ENCODE peak calls at places on chromosomes 4 and X, in ten cellular contexts. Z, Q, S, J, D, C, T, B, P and O are unnamed samples.

GRCh38 chr4:100895572-100896197 is 377.9 kb upstream of the EMCN start:
- DNase-seq in D (no peak), Z (peak), S (no peak), T (peak), J (no peak), P (no peak), Q (peak), C (no peak), B (no peak), O (no peak)

GRCh38 chr4:15066140-15066539 is 63.9 kb downstream of the CPEB2 start:
- DNase-seq in J (no peak), Z (no peak), D (no peak), T (no peak), Q (no peak), P (no peak), C (no peak), B (no peak), S (no peak), O (no peak)

GRCh38 chr4:186915816-186916215 is 192.2 kb upstream of the FAT1 start:
- DNase-seq in C (no peak), B (no peak), Q (no peak), Z (no peak), P (no peak), S (no peak), J (no peak), D (no peak), T (no peak), O (no peak)

GRCh38 chr4:78014889-78015886 is 41.9 kb upstream of the FRAS1 start:
- DNase-seq in Q (no peak), Z (no peak), C (no peak), B (no peak), P (no peak), S (no peak), J (no peak), D (no peak), T (no peak), O (no peak)

GRCh38 chr4:54254116-54254914 is 25.2 kb downstream of the PDGFRA start:
- DNase-seq in Q (peak), S (no peak), J (no peak), C (no peak), Z (peak), T (no peak), B (no peak), D (no peak), P (no peak), O (no peak)

GRCh38 chr4:90845777-90846176 is 718.6 kb downstream of the CCSER1 start:
- DNase-seq in P (no peak), B (no peak), Q (no peak), C (no peak), T (no peak), D (no peak), S (no peak), J (no peak), Z (no peak), O (no peak)

GRCh38 chrX:37485429-37485828 is 86.0 kb upstream of the LANCL3 start:
- DNase-seq in C (no peak), Q (no peak), P (no peak), J (no peak), S (no peak), D (no peak), T (no peak), Z (no peak), B (no peak), O (no peak)

GRCh38 chr4:166169111-166169510 is 296.1 kb downstream of the TLL1 start:
- DNase-seq in P (no peak), T (peak), C (peak), Q (peak), D (no peak), S (peak), Z (no peak), J (no peak), B (no peak), O (peak)

GRCh38 chr4:38154681-38155588 is 194.7 kb downstream of the PTTG2 start:
- DNase-seq in T (no peak), P (peak), D (peak), Q (peak), B (peak), S (no peak), J (no peak), Z (peak), C (no peak), O (peak)

GRCh38 chrX:50644496-50644895 is 169.5 kb downstream of the SHROOM4 start:
- DNase-seq in B (no peak), Z (no peak), D (no peak), P (no peak), C (no peak), S (no peak), Q (no peak), J (no peak), T (no peak), O (no peak)

GRCh38 chr4:183449193-183449888 is 4.9 kb downstream of the CDKN2AIP start:
- DNase-seq in P (no peak), T (no peak), C (no peak), S (no peak), B (no peak), Z (peak), D (peak), Q (peak), J (no peak), O (no peak)

GRCh38 chrX:65587616-65588526 is 53.3 kb upstream of the LAS1L start:
- DNase-seq in D (no peak), J (peak), Q (peak), S (no peak), C (no peak), P (peak), B (peak), T (no peak), Z (peak), O (no peak)

GRCh38 chr4:7266525-7267292 is 74.4 kb downstream of the SORCS2 start:
- DNase-seq in D (peak), P (no peak), T (no peak), C (no peak), Q (peak), B (peak), S (no peak), Z (peak), J (no peak), O (no peak)

GRCh38 chrX:63747331-63747730 is 37.7 kb downstream of the ARHGEF9 start:
- DNase-seq in C (no peak), B (no peak), J (no peak), P (no peak), S (no peak), T (no peak), Z (peak), Q (peak), D (peak), O (no peak)

GRCh38 chr4:36917413-36917812 is 327.1 kb upstream of the NWD2 start:
- DNase-seq in D (no peak), B (no peak), C (peak), Q (no peak), Z (no peak), J (no peak), S (no peak), T (no peak), P (no peak), O (no peak)

GRCh38 chr4:48947731-48948130 is 38.3 kb upstream of the CWH43 start:
- DNase-seq in P (no peak), Z (no peak), S (no peak), C (no peak), T (no peak), Q (no peak), J (no peak), B (no peak), D (no peak), O (no peak)

GRCh38 chr4:91212140-91212681 is 1085.0 kb downstream of the CCSER1 start:
- DNase-seq in C (no peak), B (no peak), P (no peak), S (no peak), T (no peak), D (no peak), Q (no peak), J (no peak), Z (no peak), O (no peak)

GRCh38 chr4:185307136-185307950 is 88.4 kb downstream of the LRP2BP start:
- DNase-seq in J (no peak), P (no peak), B (peak), C (peak), S (no peak), T (peak), Z (no peak), D (peak), Q (no peak), O (no peak)

GRCh38 chrX:108384783-108385182 is 53.4 kb downstream of the COL4A6 start:
- DNase-seq in J (no peak), C (no peak), Q (no peak), Z (no peak), P (no peak), T (no peak), B (no peak), D (no peak), S (no peak), O (no peak)

GRCh38 chr4:1770245-1770644 is 22.8 kb upstream of the FGFR3 start:
- DNase-seq in D (no peak), S (no peak), Q (no peak), P (no peak), B (no peak), Z (no peak), J (no peak), T (no peak), C (no peak), O (no peak)

GRCh38 chr4:182137343-182137742 is 105.9 kb upstream of the TENM3 start:
- DNase-seq in S (no peak), Z (no peak), C (no peak), D (no peak), P (no peak), Q (no peak), B (no peak), T (no peak), J (no peak), O (no peak)

GRCh38 chrX:83860846-83861245 is at the start of gene CYLC1:
- DNase-seq in D (no peak), B (no peak), T (no peak), Z (no peak), Q (no peak), S (no peak), C (no peak), J (no peak), P (no peak), O (no peak)

GRCh38 chr4:13384055-13384454 is 100.1 kb downstream of the RAB28 start:
- DNase-seq in S (no peak), B (no peak), Z (no peak), C (no peak), P (no peak), Q (no peak), D (no peak), T (no peak), J (no peak), O (no peak)

GRCh38 chrX:150873616-150874015 is 24.9 kb downstream of the CD99L2 start:
- DNase-seq in C (peak), Q (no peak), P (peak), T (no peak), B (peak), D (peak), S (no peak), Z (no peak), J (peak), O (no peak)

GRCh38 chr4:178937130-178937529 is 1494.9 kb upstream of the AGA start:
- DNase-seq in Q (no peak), D (peak), P (no peak), J (no peak), T (no peak), B (no peak), C (no peak), S (no peak), Z (no peak), O (no peak)

GRCh38 chrX:134026732-134027311 is 41.4 kb upstream of the GPC3 start:
- DNase-seq in S (peak), Q (peak), D (no peak), B (peak), Z (peak), C (peak), T (peak), P (no peak), J (no peak), O (peak)

GRCh38 chrX:72694170-72694569 is 19.9 kb downstream of the PHKA1 start:
- DNase-seq in J (no peak), C (no peak), S (no peak), B (no peak), Z (no peak), D (no peak), P (no peak), T (no peak), Q (no peak), O (no peak)

GRCh38 chr4:2598661-2599654 is 62.5 kb downstream of the FAM193A start:
- DNase-seq in D (no peak), S (no peak), C (peak), J (no peak), T (peak), P (no peak), Z (no peak), Q (peak), B (no peak), O (no peak)

GRCh38 chr4:56705870-56706400 is 24.8 kb upstream of the HOPX start:
- DNase-seq in P (no peak), J (no peak), S (no peak), D (no peak), C (no peak), Q (no peak), Z (no peak), B (no peak), T (no peak), O (no peak)

GRCh38 chrX:49242545-49243066 is 7.3 kb downstream of the CCDC22 start:
- DNase-seq in Z (no peak), S (no peak), C (no peak), T (no peak), D (no peak), Q (no peak), P (no peak), B (no peak), J (no peak), O (no peak)

GRCh38 chrX:96394566-96394965 is 290.1 kb upstream of the DIAPH2 start:
- DNase-seq in B (no peak), Z (no peak), P (no peak), D (no peak), Q (peak), T (no peak), S (no peak), C (no peak), J (no peak), O (no peak)

GRCh38 chr4:149845643-149846208 is 30.1 kb upstream of the IQCM start:
- DNase-seq in B (peak), Z (no peak), J (no peak), C (no peak), S (no peak), D (no peak), T (no peak), P (no peak), Q (no peak), O (no peak)

GRCh38 chrX:37825225-37825842 is 22.0 kb downstream of the DYNLT3 start:
- DNase-seq in D (no peak), B (peak), C (peak), Q (peak), Z (peak), S (peak), P (no peak), T (peak), J (no peak), O (peak)

GRCh38 chr4:186190456-186191265 is 706 bp upstream of the CYP4V2 start:
- DNase-seq in B (peak), P (peak), T (peak), Q (peak), Z (peak), D (no peak), J (no peak), C (peak), S (no peak), O (peak)

GRCh38 chr4:11640584-11640983 is 211.9 kb upstream of the HS3ST1 start:
- DNase-seq in J (no peak), B (no peak), S (no peak), Q (no peak), P (no peak), Z (no peak), T (no peak), C (no peak), D (no peak), O (no peak)
- TF ChIP-seq CTCF in J (no peak), B (no peak), S (no peak), Q (no peak), P (no peak), Z (no peak), T (no peak), C (no peak), D (no peak), O (no peak)

DNA sequence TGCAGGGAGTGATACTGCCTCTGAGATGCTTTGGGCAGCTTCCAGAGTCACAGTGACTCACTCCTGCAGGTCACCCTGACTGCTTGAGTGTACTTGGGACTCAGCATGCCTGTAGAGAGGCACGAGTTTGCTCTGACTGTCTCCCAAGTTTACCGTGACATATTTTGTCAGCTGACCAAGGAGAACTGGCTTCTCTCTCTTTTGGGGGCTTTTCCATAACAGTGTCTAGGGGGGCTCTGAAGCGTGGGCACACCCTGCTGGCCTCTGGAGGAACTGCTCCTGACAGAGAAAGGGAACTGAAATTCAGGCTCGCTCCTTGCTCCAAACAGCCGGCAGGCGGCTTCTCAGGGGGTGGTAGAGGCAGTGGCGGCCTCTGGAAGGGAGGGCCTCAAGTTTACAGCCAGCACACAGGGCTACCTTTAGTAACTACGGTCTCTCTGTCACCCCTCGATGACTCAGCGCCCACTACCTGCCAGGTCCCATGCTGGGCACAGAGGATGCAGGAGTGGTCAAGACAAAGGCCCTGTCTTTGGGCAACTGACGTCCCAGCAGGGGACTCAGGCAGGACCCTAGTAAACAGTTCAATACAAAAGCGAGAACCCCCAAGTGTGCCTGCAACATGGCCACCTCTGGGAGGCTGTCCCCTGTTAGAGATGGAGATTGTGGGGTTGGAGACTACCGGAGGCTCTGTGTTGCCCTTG is 17.8 kb downstream of the ZNF185 start:
- DNase-seq in Z (no peak), B (peak), S (peak), T (peak), P (no peak), C (peak), J (no peak), D (no peak), Q (peak), O (peak)
- TF ChIP-seq CTCF in Z (peak), B (peak), S (peak), T (peak), P (no peak), C (peak), J (peak), D (peak), Q (peak), O (peak)

GRCh38 chr4:8649631-8650261 is 57.2 kb downstream of the CPZ start:
- DNase-seq in T (no peak), Z (no peak), B (no peak), D (no peak), S (no peak), C (no peak), Q (no peak), P (no peak), J (peak), O (no peak)
- TF ChIP-seq CTCF in T (no peak), Z (no peak), B (no peak), D (no peak), S (no peak), C (no peak), Q (no peak), P (no peak), J (no peak), O (no peak)

GRCh38 chr4:80026080-80026479 is 46.9 kb downstream of the ANTXR2 start:
- DNase-seq in C (no peak), T (no peak), Z (no peak), B (no peak), P (no peak), S (no peak), D (no peak), J (no peak), Q (no peak), O (no peak)
- TF ChIP-seq CTCF in C (no peak), T (no peak), Z (no peak), B (no peak), P (no peak), S (no peak), D (no peak), J (no peak), Q (no peak), O (peak)

GRCh38 chrX:56802921-56803848 is 74.1 kb downstream of the NBDY start:
- DNase-seq in Q (peak), J (peak), T (no peak), Z (peak), C (peak), P (peak), B (no peak), D (peak), S (peak), O (peak)
- TF ChIP-seq CTCF in Q (peak), J (peak), T (peak), Z (peak), C (peak), P (peak), B (no peak), D (peak), S (peak), O (no peak)